ENCODE peak calls at places on chromosomes 13 and 19, in eight cellular contexts. One of them, this sample, is unnamed.

GRCh38 chr13:95937700-95938320 is 115.4 kb downstream of the UGGT2 start:
- DNase-seq in Calu3: no peak
- DNase-seq in cardiac muscle cell: no peak
- DNase-seq in body of pancreas: no peak
- DNase-seq in stomach: no peak
- DNase-seq in lower lobe of right lung: no peak
- DNase-seq in fibroblast of mammary gland: no peak
- DNase-seq in AG04450: no peak
- DNase-seq in this sample: no peak

GRCh38 chr13:48403151-48403631 is 9.7 kb downstream of the LPAR6 start:
- DNase-seq in Calu3: no peak
- DNase-seq in cardiac muscle cell: peak; percentile 67
- DNase-seq in body of pancreas: no peak
- DNase-seq in stomach: no peak
- DNase-seq in lower lobe of right lung: no peak
- DNase-seq in fibroblast of mammary gland: peak; percentile 45
- DNase-seq in AG04450: no peak
- DNase-seq in this sample: peak; percentile 53

GRCh38 chr19:29671393-29672076 is 6.3 kb downstream of the PLEKHF1 start:
- DNase-seq in Calu3: peak; percentile 69
- DNase-seq in cardiac muscle cell: peak; percentile 60
- DNase-seq in body of pancreas: peak; percentile 69
- DNase-seq in stomach: peak; percentile 60
- DNase-seq in lower lobe of right lung: peak; percentile 78
- DNase-seq in fibroblast of mammary gland: peak; percentile 66
- DNase-seq in AG04450: no peak
- DNase-seq in this sample: peak; percentile 77

GRCh38 chr13:99702687-99703319 is 201.5 kb downstream of the TM9SF2 start:
- DNase-seq in Calu3: no peak
- DNase-seq in cardiac muscle cell: no peak
- DNase-seq in body of pancreas: no peak
- DNase-seq in stomach: no peak
- DNase-seq in lower lobe of right lung: no peak
- DNase-seq in fibroblast of mammary gland: no peak
- DNase-seq in AG04450: no peak
- DNase-seq in this sample: no peak

GRCh38 chr13:51370116-51370515 is 30.6 kb downstream of the SERPINE3 start:
- DNase-seq in Calu3: no peak
- DNase-seq in cardiac muscle cell: peak; percentile 80
- DNase-seq in body of pancreas: no peak
- DNase-seq in stomach: no peak
- DNase-seq in lower lobe of right lung: no peak
- DNase-seq in fibroblast of mammary gland: peak; percentile 66
- DNase-seq in AG04450: no peak
- DNase-seq in this sample: peak; percentile 76

GRCh38 chr13:64591981-64592380 is 2638.2 kb downstream of the PCDH9 start:
- DNase-seq in Calu3: no peak
- DNase-seq in cardiac muscle cell: peak; percentile 38
- DNase-seq in body of pancreas: no peak
- DNase-seq in stomach: no peak
- DNase-seq in lower lobe of right lung: no peak
- DNase-seq in fibroblast of mammary gland: peak; percentile 3
- DNase-seq in AG04450: peak; percentile 1
- DNase-seq in this sample: peak; percentile 42

GRCh38 chr13:95754069-95754468 is 77.1 kb downstream of the DNAJC3 start:
- DNase-seq in Calu3: no peak
- DNase-seq in cardiac muscle cell: peak; percentile 9
- DNase-seq in body of pancreas: no peak
- DNase-seq in stomach: no peak
- DNase-seq in lower lobe of right lung: no peak
- DNase-seq in fibroblast of mammary gland: peak; percentile 49
- DNase-seq in AG04450: no peak
- DNase-seq in this sample: no peak

GRCh38 chr13:99464441-99464949 is 36.8 kb upstream of the TM9SF2 start:
- DNase-seq in Calu3: no peak
- DNase-seq in cardiac muscle cell: no peak
- DNase-seq in body of pancreas: no peak
- DNase-seq in stomach: no peak
- DNase-seq in lower lobe of right lung: no peak
- DNase-seq in fibroblast of mammary gland: peak; percentile 49
- DNase-seq in AG04450: no peak
- DNase-seq in this sample: no peak

GRCh38 chr13:69565334-69565733 is 542.3 kb upstream of the ATXN8OS start:
- DNase-seq in Calu3: peak; percentile 2
- DNase-seq in cardiac muscle cell: peak; percentile 0
- DNase-seq in body of pancreas: no peak
- DNase-seq in stomach: no peak
- DNase-seq in lower lobe of right lung: no peak
- DNase-seq in fibroblast of mammary gland: peak; percentile 4
- DNase-seq in AG04450: no peak
- DNase-seq in this sample: peak; percentile 9

GRCh38 chr13:113219311-113219940 is 10.0 kb downstream of the CUL4A start:
- DNase-seq in Calu3: no peak
- DNase-seq in cardiac muscle cell: no peak
- DNase-seq in body of pancreas: no peak
- DNase-seq in stomach: no peak
- DNase-seq in lower lobe of right lung: no peak
- DNase-seq in fibroblast of mammary gland: peak; percentile 24
- DNase-seq in AG04450: no peak
- DNase-seq in this sample: no peak

GRCh38 chr19:30441011-30441410 is 68.8 kb downstream of the ZNF536 start:
- DNase-seq in Calu3: no peak
- DNase-seq in cardiac muscle cell: no peak
- DNase-seq in body of pancreas: no peak
- DNase-seq in stomach: no peak
- DNase-seq in lower lobe of right lung: no peak
- DNase-seq in fibroblast of mammary gland: no peak
- DNase-seq in AG04450: no peak
- DNase-seq in this sample: no peak

GRCh38 chr13:107370036-107370785 is 802.3 kb upstream of the ARGLU1 start:
- DNase-seq in Calu3: no peak
- DNase-seq in cardiac muscle cell: peak; percentile 62
- DNase-seq in body of pancreas: no peak
- DNase-seq in stomach: no peak
- DNase-seq in lower lobe of right lung: no peak
- DNase-seq in fibroblast of mammary gland: peak; percentile 66
- DNase-seq in AG04450: peak; percentile 59
- DNase-seq in this sample: peak; percentile 12

GRCh38 chr13:89361909-89362308 is 1690.7 kb downstream of the SLITRK5 start:
- DNase-seq in Calu3: no peak
- DNase-seq in cardiac muscle cell: peak; percentile 45
- DNase-seq in body of pancreas: no peak
- DNase-seq in stomach: no peak
- DNase-seq in lower lobe of right lung: no peak
- DNase-seq in fibroblast of mammary gland: peak; percentile 2
- DNase-seq in AG04450: no peak
- DNase-seq in this sample: peak; percentile 17

GRCh38 chr13:72565893-72566292 is 161.5 kb downstream of the MZT1 start:
- DNase-seq in Calu3: no peak
- DNase-seq in cardiac muscle cell: peak; percentile 39
- DNase-seq in body of pancreas: no peak
- DNase-seq in stomach: no peak
- DNase-seq in lower lobe of right lung: no peak
- DNase-seq in fibroblast of mammary gland: peak; percentile 30
- DNase-seq in AG04450: no peak
- DNase-seq in this sample: peak; percentile 33

GRCh38 chr13:95509521-95510315 is 42.8 kb upstream of the CLDN10 start:
- DNase-seq in Calu3: no peak
- DNase-seq in cardiac muscle cell: peak; percentile 50
- DNase-seq in body of pancreas: no peak
- DNase-seq in stomach: no peak
- DNase-seq in lower lobe of right lung: no peak
- DNase-seq in fibroblast of mammary gland: peak; percentile 81
- DNase-seq in AG04450: no peak
- DNase-seq in this sample: no peak

GRCh38 chr13:30340367-30341184 is 33.2 kb upstream of the KATNAL1 start:
- DNase-seq in Calu3: no peak
- DNase-seq in cardiac muscle cell: peak; percentile 85
- DNase-seq in body of pancreas: peak; percentile 53
- DNase-seq in stomach: no peak
- DNase-seq in lower lobe of right lung: no peak
- DNase-seq in fibroblast of mammary gland: peak; percentile 95
- DNase-seq in AG04450: peak; percentile 46
- DNase-seq in this sample: peak; percentile 81

GRCh38 chr19:18479964-18480723 is 41.7 kb downstream of the ELL start:
- DNase-seq in Calu3: no peak
- DNase-seq in cardiac muscle cell: peak; percentile 80
- DNase-seq in body of pancreas: peak; percentile 78
- DNase-seq in stomach: peak; percentile 49
- DNase-seq in lower lobe of right lung: peak; percentile 74
- DNase-seq in fibroblast of mammary gland: peak; percentile 71
- DNase-seq in AG04450: no peak
- DNase-seq in this sample: peak; percentile 90

DNA sequence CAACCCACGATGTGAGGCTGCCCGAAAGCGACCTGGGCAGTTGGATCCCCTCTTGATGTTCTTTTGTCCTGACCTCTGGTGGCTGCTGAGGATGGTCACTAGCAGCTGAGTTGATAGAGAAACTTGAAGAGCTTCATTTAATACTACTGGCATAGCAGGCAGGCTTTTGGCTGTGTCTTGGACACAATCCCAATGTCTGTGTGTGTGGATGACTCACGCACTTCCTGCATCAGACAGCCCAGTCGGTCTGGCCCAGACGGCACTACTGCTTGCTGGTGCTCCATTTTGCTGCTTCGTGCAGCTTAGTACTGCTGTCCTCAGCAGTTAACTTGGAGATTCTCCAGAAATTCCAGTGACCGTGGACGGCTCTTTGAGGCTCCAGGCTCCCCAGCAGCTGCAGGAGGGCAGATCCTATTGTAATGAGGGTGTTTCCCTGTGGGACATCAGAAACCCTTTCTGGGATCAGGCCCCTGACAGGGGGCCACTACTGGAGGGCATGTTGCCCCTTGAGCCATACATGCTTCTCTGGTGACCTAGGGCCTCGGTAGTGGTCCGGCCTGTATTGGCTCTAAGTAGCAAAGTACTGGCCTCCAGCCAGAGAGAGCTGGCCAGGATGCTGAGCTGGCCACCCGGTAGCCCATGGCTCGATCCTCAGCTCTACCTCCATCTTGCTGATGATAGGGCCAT is 4.5 kb downstream of the FPR3 start:
- DNase-seq in Calu3: peak; percentile 61
- DNase-seq in cardiac muscle cell: peak; percentile 100
- DNase-seq in body of pancreas: peak; percentile 88
- DNase-seq in stomach: peak; percentile 39
- DNase-seq in lower lobe of right lung: peak; percentile 78
- DNase-seq in fibroblast of mammary gland: peak; percentile 97
- DNase-seq in AG04450: peak; percentile 76
- DNase-seq in this sample: peak; percentile 100
- TF ChIP-seq CTCF in Calu3: no peak
- TF ChIP-seq CTCF in cardiac muscle cell: peak; percentile 28
- TF ChIP-seq CTCF in body of pancreas: no peak
- TF ChIP-seq CTCF in stomach: no peak
- TF ChIP-seq CTCF in lower lobe of right lung: peak; percentile 17
- TF ChIP-seq CTCF in fibroblast of mammary gland: peak; percentile 5
- TF ChIP-seq CTCF in AG04450: no peak
- TF ChIP-seq CTCF in this sample: no peak

GRCh38 chr19:15170345-15170744 is 30.4 kb downstream of the NOTCH3 start:
- DNase-seq in Calu3: no peak
- DNase-seq in cardiac muscle cell: no peak
- DNase-seq in body of pancreas: no peak
- DNase-seq in stomach: no peak
- DNase-seq in lower lobe of right lung: no peak
- DNase-seq in fibroblast of mammary gland: no peak
- DNase-seq in AG04450: no peak
- DNase-seq in this sample: no peak

GRCh38 chr19:15175609-15176008 is 25.2 kb downstream of the NOTCH3 start:
- DNase-seq in Calu3: no peak
- DNase-seq in cardiac muscle cell: no peak
- DNase-seq in body of pancreas: no peak
- DNase-seq in stomach: no peak
- DNase-seq in lower lobe of right lung: no peak
- DNase-seq in fibroblast of mammary gland: no peak
- DNase-seq in AG04450: no peak
- DNase-seq in this sample: no peak

GRCh38 chr19:15177269-15178116 is 23.3 kb downstream of the NOTCH3 start:
- DNase-seq in Calu3: peak; percentile 77
- DNase-seq in cardiac muscle cell: peak; percentile 78
- DNase-seq in body of pancreas: peak; percentile 79
- DNase-seq in stomach: peak; percentile 88
- DNase-seq in lower lobe of right lung: peak; percentile 90
- DNase-seq in fibroblast of mammary gland: peak; percentile 63
- DNase-seq in AG04450: no peak
- DNase-seq in this sample: peak; percentile 71

GRCh38 chr19:15169541-15170285 is 31.1 kb downstream of the NOTCH3 start:
- DNase-seq in Calu3: no peak
- DNase-seq in cardiac muscle cell: no peak
- DNase-seq in body of pancreas: no peak
- DNase-seq in stomach: no peak
- DNase-seq in lower lobe of right lung: no peak
- DNase-seq in fibroblast of mammary gland: no peak
- DNase-seq in AG04450: no peak
- DNase-seq in this sample: no peak

GRCh38 chr19:15173746-15174404 is 26.9 kb downstream of the NOTCH3 start:
- DNase-seq in Calu3: no peak
- DNase-seq in cardiac muscle cell: peak; percentile 21
- DNase-seq in body of pancreas: no peak
- DNase-seq in stomach: no peak
- DNase-seq in lower lobe of right lung: no peak
- DNase-seq in fibroblast of mammary gland: no peak
- DNase-seq in AG04450: no peak
- DNase-seq in this sample: no peak
- TF ChIP-seq CTCF in Calu3: no peak
- TF ChIP-seq CTCF in cardiac muscle cell: peak; percentile 23
- TF ChIP-seq CTCF in body of pancreas: no peak
- TF ChIP-seq CTCF in stomach: no peak
- TF ChIP-seq CTCF in lower lobe of right lung: no peak
- TF ChIP-seq CTCF in fibroblast of mammary gland: no peak
- TF ChIP-seq CTCF in AG04450: peak; percentile 33
- TF ChIP-seq CTCF in this sample: peak; percentile 19

DNA sequence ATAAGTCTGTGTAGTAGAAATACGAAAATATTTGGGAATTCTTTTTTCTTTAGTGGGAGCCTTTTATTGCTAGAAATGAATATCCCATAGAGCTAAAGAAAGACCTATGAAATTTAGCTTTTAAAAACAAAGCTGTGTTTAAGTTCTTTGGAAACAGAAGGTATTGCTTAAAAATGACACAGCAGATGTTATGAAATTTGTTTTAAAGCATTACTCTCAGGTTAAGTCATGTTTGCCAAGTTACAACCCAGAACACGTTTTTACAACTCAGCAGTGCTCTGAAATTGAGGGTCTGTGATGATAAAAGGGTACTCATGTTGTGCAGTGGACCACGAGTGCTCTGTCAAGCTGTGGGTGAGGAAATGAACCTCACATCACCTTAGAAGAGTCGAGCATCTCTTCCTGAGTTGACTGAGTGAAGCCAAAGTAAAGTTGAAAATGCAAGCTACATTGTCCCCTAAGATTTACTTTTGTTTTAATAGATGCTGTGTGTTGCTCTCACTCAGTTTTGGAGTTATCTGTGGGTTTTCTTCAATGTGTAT is 161.1 kb downstream of the SHISA2 start:
- DNase-seq in Calu3: no peak
- DNase-seq in cardiac muscle cell: peak; percentile 15
- DNase-seq in body of pancreas: no peak
- DNase-seq in stomach: no peak
- DNase-seq in lower lobe of right lung: no peak
- DNase-seq in fibroblast of mammary gland: no peak
- DNase-seq in AG04450: no peak
- DNase-seq in this sample: peak; percentile 17
- TF ChIP-seq CTCF in Calu3: no peak
- TF ChIP-seq CTCF in cardiac muscle cell: no peak
- TF ChIP-seq CTCF in body of pancreas: no peak
- TF ChIP-seq CTCF in stomach: no peak
- TF ChIP-seq CTCF in lower lobe of right lung: no peak
- TF ChIP-seq CTCF in fibroblast of mammary gland: no peak
- TF ChIP-seq CTCF in AG04450: no peak
- TF ChIP-seq CTCF in this sample: no peak

GRCh38 chr19:4233282-4233853 is 4.0 kb downstream of the EBI3 start:
- DNase-seq in Calu3: peak; percentile 69
- DNase-seq in cardiac muscle cell: peak; percentile 35
- DNase-seq in body of pancreas: peak; percentile 27
- DNase-seq in stomach: peak; percentile 54
- DNase-seq in lower lobe of right lung: peak; percentile 67
- DNase-seq in fibroblast of mammary gland: peak; percentile 25
- DNase-seq in AG04450: no peak
- DNase-seq in this sample: peak; percentile 41
- TF ChIP-seq CTCF in Calu3: peak; percentile 59
- TF ChIP-seq CTCF in cardiac muscle cell: peak; percentile 72
- TF ChIP-seq CTCF in body of pancreas: peak; percentile 29
- TF ChIP-seq CTCF in stomach: peak; percentile 33
- TF ChIP-seq CTCF in lower lobe of right lung: peak; percentile 49
- TF ChIP-seq CTCF in fibroblast of mammary gland: peak; percentile 64
- TF ChIP-seq CTCF in AG04450: peak; percentile 70
- TF ChIP-seq CTCF in this sample: peak; percentile 86

This sample was measured in cardiac fibroblast.